ENCODE peak calls at places on chromosomes 1 and 21, in seven cellular contexts. H is K562, U is mesenchymal stem cell, P is MM.1S, M is keratinocyte, V is colonic mucosa, L is endodermal cell. O is an unnamed sample. For H3K36me3, the result is how much of the 10 kb centered on the place peaks cover.

GRCh38 chr1:87951852-87952251 is 623.2 kb downstream of the LMO4 start:
- DNase-seq in H (no peak), U (no peak), P (no peak), M (no peak), V (no peak), L (no peak), O (no peak)

GRCh38 chr1:86703696-86704455 is 500 bp upstream of the SH3GLB1 start:
- DNase-seq in H (peak), U (no peak), P (no peak), M (no peak), V (peak), L (peak), O (no peak)

GRCh38 chr1:110593905-110594304 is 12.3 kb downstream of the KCNA2 start:
- DNase-seq in H (no peak), U (no peak), P (no peak), M (no peak), V (no peak), L (peak), O (no peak)

GRCh38 chr21:36446296-36446695 is 33.6 kb downstream of the CLDN14 start:
- DNase-seq in H (no peak), U (no peak), P (no peak), M (no peak), V (no peak), L (no peak), O (no peak)

GRCh38 chr1:160018900-160019299 is 12.9 kb downstream of the PIGM start:
- DNase-seq in H (no peak), U (peak), P (no peak), M (no peak), V (no peak), L (no peak), O (peak)

GRCh38 chr1:79255421-79255820 is 248.9 kb upstream of the ADGRL4 start:
- DNase-seq in H (no peak), U (no peak), P (no peak), M (no peak), V (no peak), L (no peak), O (no peak)

GRCh38 chr1:40782371-40782956 is 1.1 kb upstream of the KCNQ4 start:
- DNase-seq in H (no peak), U (peak), P (no peak), M (no peak), V (peak), L (peak), O (peak)

GRCh38 chr21:33747420-33747819 is 105.1 kb downstream of the ITSN1 start:
- DNase-seq in H (no peak), U (no peak), P (no peak), M (no peak), V (no peak), L (no peak), O (no peak)

GRCh38 chr1:229094476-229095311 is 176.2 kb upstream of the RAB4A start:
- DNase-seq in H (no peak), U (peak), P (no peak), M (no peak), V (no peak), L (peak), O (no peak)

GRCh38 chr1:109466440-109467300 is at the start of gene SYPL2:
- DNase-seq in H (peak), U (peak), P (no peak), M (no peak), V (peak), L (peak), O (peak)

GRCh38 chr1:180728472-180729106 is 96.8 kb downstream of the XPR1 start:
- DNase-seq in H (no peak), U (no peak), P (no peak), M (no peak), V (no peak), L (no peak), O (no peak)

GRCh38 chr1:15882665-15883064 is 35.2 kb downstream of the SPEN start:
- DNase-seq in H (no peak), U (no peak), P (no peak), M (no peak), V (no peak), L (no peak), O (no peak)

GRCh38 chr1:2093636-2094035 is 43.4 kb downstream of the PRKCZ start:
- DNase-seq in H (no peak), U (no peak), P (no peak), M (no peak), V (no peak), L (no peak), O (no peak)

GRCh38 chr21:16125274-16125673 is 395.5 kb downstream of the USP25 start:
- DNase-seq in H (no peak), U (no peak), P (no peak), M (no peak), V (no peak), L (no peak), O (peak)

GRCh38 chr1:9320520-9321479 is 28.1 kb downstream of the SPSB1 start:
- DNase-seq in H (no peak), U (peak), P (no peak), M (no peak), V (no peak), L (no peak), O (no peak)

GRCh38 chr1:115727706-115728249 is 40.7 kb downstream of the CASQ2 start:
- DNase-seq in H (no peak), U (peak), P (no peak), M (no peak), V (peak), L (peak), O (peak)

GRCh38 chr1:11280719-11281376 is 7.8 kb downstream of the UBIAD1 start:
- DNase-seq in H (no peak), U (no peak), P (peak), M (no peak), V (no peak), L (no peak), O (no peak)

GRCh38 chr1:32963746-32964460 is 706 bp downstream of the RNF19B start:
- DNase-seq in H (peak), U (peak), P (peak), M (peak), V (peak), L (peak), O (peak)

GRCh38 chr1:50705041-50705440 is 255.0 kb downstream of the FAF1 start:
- DNase-seq in H (no peak), U (no peak), P (no peak), M (no peak), V (no peak), L (no peak), O (no peak)

GRCh38 chr1:53401815-53402745 is 57.1 kb upstream of the DMRTB1 start:
- DNase-seq in H (no peak), U (no peak), P (no peak), M (no peak), V (peak), L (peak), O (no peak)

GRCh38 chr1:153538315-153538821 is 2.4 kb downstream of the S100A5 start:
- DNase-seq in H (peak), U (no peak), P (peak), M (no peak), V (peak), L (peak), O (peak)

GRCh38 chr1:93000291-93000690 is 39.0 kb upstream of the DIPK1A start:
- DNase-seq in H (no peak), U (no peak), P (no peak), M (no peak), V (no peak), L (peak), O (no peak)

GRCh38 chr1:161676441-161676840 is 13.5 kb downstream of the FCGR2B start:
- DNase-seq in H (no peak), U (no peak), P (no peak), M (no peak), V (no peak), L (no peak), O (no peak)

GRCh38 chr1:81758213-81758612 is 42.5 kb upstream of the ADGRL2 start:
- DNase-seq in H (no peak), U (no peak), P (no peak), M (no peak), V (no peak), L (no peak), O (no peak)

GRCh38 chr21:35050348-35051286 is 1.5 kb upstream of the RUNX1 start:
- DNase-seq in H (no peak), U (peak), P (peak), M (no peak), V (no peak), L (no peak), O (no peak)

GRCh38 chr1:30908886-30909777 is 574 bp upstream of the SDC3 start:
- DNase-seq in H (peak), U (no peak), P (no peak), M (no peak), V (no peak), L (peak), O (no peak)

GRCh38 chr1:20578062-20578461 is 10.8 kb upstream of the CDA start:
- DNase-seq in H (no peak), U (no peak), P (no peak), M (no peak), V (no peak), L (no peak), O (no peak)

GRCh38 chr1:25198731-25199231 is 33.5 kb downstream of the SYF2 start:
- DNase-seq in H (peak), U (no peak), P (no peak), M (no peak), V (peak), L (no peak), O (no peak)
- H3K9ac ChIP-seq in H (peak), U (no peak), P (no peak), M (no peak), V (peak), L (no peak), O (no peak)

DNA sequence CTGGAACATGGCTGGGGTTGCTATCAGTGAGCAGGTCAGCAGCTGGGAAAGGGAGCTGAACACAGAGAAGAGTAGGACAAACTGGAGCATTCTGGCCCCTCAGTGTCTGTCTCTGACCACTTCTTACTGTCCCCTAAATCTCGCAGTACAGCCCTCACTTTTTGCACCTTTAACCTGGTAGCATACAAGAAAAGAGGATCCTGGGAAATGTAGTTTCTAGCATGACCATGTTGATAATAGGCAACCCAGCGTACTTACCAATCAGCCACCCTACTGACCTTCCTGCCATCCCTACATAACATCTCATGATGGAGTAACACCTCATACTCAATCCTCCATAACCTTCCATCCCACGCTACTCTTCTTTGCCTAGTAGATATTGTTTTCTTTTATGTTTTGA is 99.1 kb upstream of the RAVER2 start:
- DNase-seq in H (no peak), U (no peak), P (no peak), M (no peak), V (no peak), L (no peak), O (no peak)
- H3K36me3 ChIP-seq in H (under half), U (under half), P (under half), M (under half), V (under half), L (under half), O (under half)

DNA sequence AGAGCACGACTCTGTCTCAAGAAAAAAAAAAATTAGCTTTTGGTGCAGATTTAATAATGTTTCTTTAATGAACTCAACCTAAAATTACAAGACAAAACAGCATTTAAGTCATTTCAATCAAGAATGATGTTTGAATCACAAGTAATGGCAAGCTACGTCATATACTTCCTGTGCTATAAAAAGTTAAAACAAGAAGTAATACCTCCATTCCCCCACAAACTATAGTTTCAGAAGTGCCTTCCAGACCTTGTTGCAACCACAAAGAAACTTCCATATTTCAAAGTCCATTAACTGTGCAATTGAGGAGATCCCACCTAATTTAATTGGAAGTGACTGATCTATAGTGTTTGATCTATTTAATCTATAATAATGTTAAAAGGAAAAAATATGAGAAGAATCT is 15.1 kb downstream of the NRDC start:
- DNase-seq in H (no peak), U (no peak), P (peak), M (no peak), V (no peak), L (no peak), O (no peak)
- H3K9ac ChIP-seq in H (no peak), U (no peak), P (peak), M (no peak), V (no peak), L (no peak), O (no peak)

GRCh38 chr1:208418667-208419066 is 174.5 kb upstream of the PLXNA2 start:
- DNase-seq in H (no peak), U (no peak), P (peak), M (no peak), V (no peak), L (no peak), O (no peak)
- H3K36me3 ChIP-seq in H (under half), U (under half), P (under half), M (under half), V (under half), L (under half), O (under half)

GRCh38 chr1:173134800-173135199 is 72.3 kb downstream of the TNFSF4 start:
- DNase-seq in H (no peak), U (no peak), P (no peak), M (no peak), V (no peak), L (no peak), O (no peak)
- H3K9ac ChIP-seq in H (no peak), U (no peak), P (no peak), M (no peak), V (no peak), L (no peak), O (no peak)

GRCh38 chr1:37479255-37480124 is 5.1 kb downstream of the ZC3H12A start:
- DNase-seq in H (peak), U (peak), P (peak), M (peak), V (peak), L (no peak), O (peak)
- H3K36me3 ChIP-seq in H (half or more), U (half or more), P (under half), M (half or more), V (under half), L (under half), O (half or more)